ENCODE peak calls at places on chromosomes 4 and X, in four cellular contexts. H is type B pancreatic cell, B is naive B cell, E is GM23248. Z is an unnamed sample.

GRCh38 chr4:70586841-70587240 is 5.2 kb upstream of the AMBN start:
- DNase-seq in H (no peak), B (no peak), E (no peak), Z (no peak)

GRCh38 chrX:130245441-130245840 is 23.3 kb downstream of the ZNF280C start:
- DNase-seq in H (no peak), B (no peak), E (peak), Z (peak)

GRCh38 chr4:155411546-155411945 is 34.8 kb upstream of the MAP9 start:
- DNase-seq in H (no peak), B (no peak), E (no peak), Z (no peak)

GRCh38 chrX:34521563-34521962 is 135.5 kb downstream of the TMEM47 start:
- DNase-seq in H (no peak), B (no peak), E (peak), Z (peak)

GRCh38 chr4:102333792-102334191 is 11.5 kb downstream of the SLC39A8 start:
- DNase-seq in H (no peak), B (no peak), E (no peak), Z (no peak)

GRCh38 chrX:67563469-67564448 is 19.9 kb downstream of the AR start:
- DNase-seq in H (no peak), B (no peak), E (peak), Z (no peak)

GRCh38 chrX:1751781-1752180 is 136.9 kb downstream of the ASMT start:
- DNase-seq in H (no peak), B (no peak), E (no peak), Z (no peak)

GRCh38 chr4:10079951-10080873 is 36.4 kb downstream of the WDR1 start:
- DNase-seq in H (no peak), B (no peak), E (no peak), Z (no peak)

GRCh38 chrX:132468454-132468853 is 20.4 kb downstream of the MBNL3 start:
- DNase-seq in H (no peak), B (no peak), E (no peak), Z (no peak)

GRCh38 chr4:124426279-124426678 is 286.3 kb downstream of the ANKRD50 start:
- DNase-seq in H (no peak), B (no peak), E (no peak), Z (no peak)

GRCh38 chr4:39032218-39033085 is at the start of gene TMEM156:
- DNase-seq in H (no peak), B (peak), E (peak), Z (no peak)

GRCh38 chr4:137474711-137475301 is 57.5 kb downstream of the PCDH18 start:
- DNase-seq in H (no peak), B (no peak), E (peak), Z (no peak)

GRCh38 chrX:71541546-71542022 is 8.7 kb downstream of the OGT start:
- DNase-seq in H (no peak), B (no peak), E (peak), Z (peak)

GRCh38 chr4:34720563-34720962 is 1523.8 kb downstream of the ARAP2 start:
- DNase-seq in H (no peak), B (no peak), E (peak), Z (peak)

GRCh38 chr4:55372259-55372658 is 23.5 kb upstream of the TMEM165 start:
- DNase-seq in H (no peak), B (no peak), E (peak), Z (no peak)

GRCh38 chr4:56976878-56977320 is 507 bp downstream of the NOA1 start:
- DNase-seq in H (peak), B (no peak), E (peak), Z (peak)

GRCh38 chr4:116520886-116521285 is 564.5 kb downstream of the TRAM1L1 start:
- DNase-seq in H (no peak), B (no peak), E (no peak), Z (no peak)

GRCh38 chr4:169791527-169792156 is 33.9 kb upstream of the HPF1 start:
- DNase-seq in H (peak), B (no peak), E (peak), Z (peak)

GRCh38 chr4:7485096-7485495 is 50.4 kb upstream of the PSAPL1 start:
- DNase-seq in H (no peak), B (no peak), E (no peak), Z (no peak)

GRCh38 chr4:78601013-78601412 is 49.4 kb downstream of the ANXA3 start:
- DNase-seq in H (no peak), B (no peak), E (peak), Z (no peak)

GRCh38 chr4:95516528-95517011 is 32.2 kb downstream of the UNC5C start:
- DNase-seq in H (no peak), B (no peak), E (no peak), Z (no peak)

GRCh38 chrX:50747471-50747900 is 66.5 kb downstream of the SHROOM4 start:
- DNase-seq in H (no peak), B (no peak), E (peak), Z (peak)

GRCh38 chr4:165986956-165987698 is 114.1 kb downstream of the TLL1 start:
- DNase-seq in H (no peak), B (no peak), E (no peak), Z (no peak)

GRCh38 chr4:53629296-53629695 is 38.0 kb upstream of the LNX1 start:
- DNase-seq in H (no peak), B (no peak), E (no peak), Z (peak)

GRCh38 chr4:41661447-41662076 is 87.0 kb downstream of the PHOX2B start:
- DNase-seq in H (peak), B (peak), E (peak), Z (peak)

GRCh38 chr4:142351958-142352357 is 494.1 kb downstream of the INPP4B start:
- DNase-seq in H (no peak), B (no peak), E (no peak), Z (no peak)

GRCh38 chr4:61202638-61203495 is 2.7 kb downstream of the ADGRL3 start:
- DNase-seq in H (no peak), B (no peak), E (no peak), Z (peak)

GRCh38 chr4:156884183-156884582 is 87.4 kb downstream of the PDGFC start:
- DNase-seq in H (no peak), B (no peak), E (peak), Z (no peak)

GRCh38 chrX:68196939-68197791 is 236.1 kb downstream of the OPHN1 start:
- DNase-seq in H (no peak), B (peak), E (peak), Z (peak)